ENCODE peak calls at places on chromosomes 5 and 9, in four cellular contexts. U is GM12878, V is HepG2, S is K562. T is an unnamed sample.

GRCh38 chr9:134494905-134495304 is 146.7 kb upstream of the COL5A1 start:
- DNase-seq in U (no peak), V (no peak), S (no peak), T (no peak)

GRCh38 chr5:8349855-8350254 is 480.9 kb downstream of the MTRR start:
- DNase-seq in V (no peak), S (no peak), U (peak), T (no peak)

GRCh38 chr9:92482336-92482735 is at the start of gene ASPN:
- DNase-seq in V (no peak), U (no peak), S (no peak), T (no peak)

GRCh38 chr5:166677891-166678290 is 1613.6 kb upstream of the WWC1 start:
- DNase-seq in V (no peak), S (no peak), U (no peak), T (no peak)

GRCh38 chr5:59923465-59923864 is 29.9 kb upstream of the PDE4D start:
- DNase-seq in U (no peak), V (no peak), S (no peak), T (no peak)

GRCh38 chr5:154791535-154791934 is 36.4 kb downstream of the LARP1 start:
- DNase-seq in U (no peak), V (no peak), S (no peak), T (no peak)

GRCh38 chr5:166349036-166349435 is 1942.4 kb upstream of the WWC1 start:
- DNase-seq in V (no peak), U (no peak), S (no peak), T (no peak)

GRCh38 chr5:120999550-120999949 is 535.5 kb downstream of the PRR16 start:
- DNase-seq in S (no peak), U (no peak), V (no peak), T (no peak)

GRCh38 chr9:83630938-83631457 is 8.1 kb downstream of the IDNK start:
- DNase-seq in U (no peak), S (no peak), V (no peak), T (peak)

GRCh38 chr5:158857376-158857775 is 242.3 kb downstream of the EBF1 start:
- DNase-seq in U (no peak), S (no peak), V (no peak), T (no peak)

GRCh38 chr5:177440211-177440989 is 6.2 kb upstream of the PRR7 start:
- DNase-seq in V (no peak), S (no peak), U (no peak), T (no peak)

GRCh38 chr5:107484261-107484660 is 186.5 kb downstream of the EFNA5 start:
- DNase-seq in U (no peak), S (no peak), V (no peak), T (no peak)

GRCh38 chr9:36576866-36577265 is 4.2 kb downstream of the MELK start:
- DNase-seq in U (no peak), V (no peak), S (no peak), T (no peak)

GRCh38 chr9:91172329-91172728 is 189.4 kb downstream of the AUH start:
- DNase-seq in V (no peak), U (no peak), S (no peak), T (no peak)

GRCh38 chr9:16715404-16715803 is 155.1 kb downstream of the BNC2 start:
- DNase-seq in U (no peak), S (no peak), V (no peak), T (no peak)

GRCh38 chr5:132298813-132299212 is 4.6 kb downstream of the SLC22A4 start:
- DNase-seq in V (no peak), U (no peak), S (no peak), T (no peak)
- TF ChIP-seq EZH2 in V (no peak), U (no peak), S (no peak), T (no peak)

GRCh38 chr9:113600871-113601545 is 137.5 kb downstream of the RGS3 start:
- DNase-seq in V (no peak), U (no peak), S (no peak), T (no peak)
- TF ChIP-seq HDAC2 in V (no peak), U (no peak), S (no peak), T (no peak)

GRCh38 chr5:150671509-150672236 is 10.6 kb downstream of the MYOZ3 start:
- DNase-seq in V (no peak), U (no peak), S (no peak), T (no peak)
- TF ChIP-seq EZH2 in V (no peak), U (no peak), S (no peak), T (no peak)

GRCh38 chr5:76867827-76868693 is 18.2 kb downstream of the S100Z start:
- DNase-seq in U (peak), S (peak), V (peak), T (peak)
- TF ChIP-seq HDAC2 in U (no peak), S (no peak), V (no peak), T (no peak)